ENCODE peak calls at places on chromosome 19, in eight cellular contexts. J is coronary artery, W is IMR-90, R is Panc1, H is hepatocyte, B is WERI-Rb-1, N is right lobe of liver, K is A549. V is an unnamed sample.

GRCh38 chr19:1251233-1251502 is 2.8 kb downstream of the MIDN start:
- DNase-seq in J (no peak), W (peak; percentile 68), R (no peak), H (peak; percentile 84), B (peak; percentile 68), N (peak; percentile 85), K (no peak), V (no peak)

GRCh38 chr19:18097993-18098890 is 664 bp downstream of the MAST3 start:
- DNase-seq in J (no peak), W (no peak), R (no peak), H (no peak), B (no peak), N (no peak), K (no peak), V (no peak)

GRCh38 chr19:33661336-33661735 is 39.6 kb downstream of the CHST8 start:
- DNase-seq in J (peak; percentile 49), W (no peak), R (no peak), H (no peak), B (no peak), N (no peak), K (no peak), V (peak; percentile 38)

GRCh38 chr19:18366027-18366435 is 19.9 kb upstream of the GDF15 start:
- DNase-seq in J (no peak), W (no peak), R (no peak), H (no peak), B (no peak), N (no peak), K (no peak), V (no peak)

GRCh38 chr19:39388657-39389056 is 2.2 kb downstream of the PAF1 start:
- DNase-seq in J (no peak), W (no peak), R (no peak), H (no peak), B (no peak), N (no peak), K (no peak), V (no peak)

GRCh38 chr19:34676697-34677385 is at the start of gene SCGB2B2:
- DNase-seq in J (peak; percentile 86), W (no peak), R (no peak), H (no peak), B (peak; percentile 67), N (no peak), K (peak; percentile 90), V (peak; percentile 77)

GRCh38 chr19:17950310-17951150 is 16.4 kb upstream of the KCNN1 start:
- DNase-seq in J (no peak), W (no peak), R (no peak), H (no peak), B (peak; percentile 91), N (no peak), K (no peak), V (no peak)

GRCh38 chr19:33688657-33688992 is 66.9 kb downstream of the CHST8 start:
- DNase-seq in J (no peak), W (no peak), R (no peak), H (no peak), B (no peak), N (no peak), K (no peak), V (peak; percentile 43)

GRCh38 chr19:510606-511100 is 3.4 kb downstream of the TPGS1 start:
- DNase-seq in J (no peak), W (peak; percentile 81), R (no peak), H (peak; percentile 95), B (peak; percentile 90), N (peak; percentile 80), K (peak; percentile 54), V (no peak)

GRCh38 chr19:15332311-15332996 is at the start of gene BRD4:
- DNase-seq in J (peak; percentile 80), W (peak; percentile 42), R (no peak), H (peak; percentile 90), B (peak; percentile 67), N (peak; percentile 85), K (peak; percentile 69), V (no peak)

GRCh38 chr19:2550431-2551171 is 74.7 kb downstream of the GADD45B start:
- DNase-seq in J (no peak), W (no peak), R (no peak), H (no peak), B (peak; percentile 97), N (peak; percentile 41), K (no peak), V (no peak)

GRCh38 chr19:41226053-41226873 is 7.2 kb downstream of the AXL start:
- DNase-seq in J (peak; percentile 91), W (peak; percentile 82), R (no peak), H (peak; percentile 88), B (peak; percentile 65), N (peak; percentile 62), K (peak; percentile 97), V (peak; percentile 92)

GRCh38 chr19:20640545-20640944 is 20.8 kb downstream of the ZNF626 start:
- DNase-seq in J (no peak), W (no peak), R (no peak), H (no peak), B (no peak), N (no peak), K (no peak), V (no peak)
- TF ChIP-seq CTCF in J (no peak), W (no peak), R (no peak), H (no peak), B (no peak), N (no peak), K (no peak), V (no peak)

DNA sequence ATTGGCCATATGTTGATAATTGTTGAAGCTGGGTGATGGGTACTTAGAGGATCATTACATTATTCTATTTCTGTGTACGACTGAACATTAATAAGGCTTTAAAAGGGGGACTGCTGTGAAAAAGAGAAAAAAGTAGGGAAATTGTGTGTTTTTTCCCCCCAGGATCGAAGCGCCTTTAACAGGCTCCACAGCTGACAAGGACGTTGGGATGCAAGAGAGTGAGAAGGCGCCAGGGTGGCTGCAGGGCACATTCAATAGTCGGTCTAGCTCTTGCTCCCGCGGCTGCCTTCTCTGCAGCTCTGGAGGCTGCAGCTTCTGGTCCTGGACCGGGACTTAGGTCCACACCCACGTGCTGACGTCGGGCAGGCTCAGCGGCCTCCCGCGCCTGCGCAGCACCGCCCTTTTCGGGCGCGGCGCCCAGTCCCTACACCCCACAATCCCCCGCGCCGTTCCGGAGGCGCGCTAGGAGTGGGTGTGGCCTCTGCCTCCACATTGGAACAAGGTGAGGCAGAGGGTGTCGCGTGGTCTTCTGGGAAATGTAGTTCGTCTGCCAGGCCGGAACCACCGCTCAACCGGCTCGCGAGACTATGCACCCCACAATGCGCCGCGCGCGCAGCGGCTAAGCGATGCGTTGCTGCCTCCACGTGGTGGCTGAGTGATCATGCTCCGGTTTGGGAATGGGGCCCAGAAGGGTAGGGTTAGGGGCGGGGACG is 4.9 kb upstream of the LRFN3 start:
- DNase-seq in J (peak; percentile 100), W (peak; percentile 99), R (peak; percentile 99), H (peak; percentile 100), B (peak; percentile 99), N (peak; percentile 99), K (peak; percentile 100), V (peak; percentile 100)
- H3K27ac ChIP-seq in J (peak overlapping the region; percentile 17), W (peak overlapping the region; percentile 44), R (peak overlapping the region; percentile 92), H (peak overlapping the region; percentile 36), B (peak overlapping the region; percentile 75), N (peak overlapping the region; percentile 25), K (peak overlapping the region; percentile 79), V (peak overlapping the region; percentile 53)

DNA sequence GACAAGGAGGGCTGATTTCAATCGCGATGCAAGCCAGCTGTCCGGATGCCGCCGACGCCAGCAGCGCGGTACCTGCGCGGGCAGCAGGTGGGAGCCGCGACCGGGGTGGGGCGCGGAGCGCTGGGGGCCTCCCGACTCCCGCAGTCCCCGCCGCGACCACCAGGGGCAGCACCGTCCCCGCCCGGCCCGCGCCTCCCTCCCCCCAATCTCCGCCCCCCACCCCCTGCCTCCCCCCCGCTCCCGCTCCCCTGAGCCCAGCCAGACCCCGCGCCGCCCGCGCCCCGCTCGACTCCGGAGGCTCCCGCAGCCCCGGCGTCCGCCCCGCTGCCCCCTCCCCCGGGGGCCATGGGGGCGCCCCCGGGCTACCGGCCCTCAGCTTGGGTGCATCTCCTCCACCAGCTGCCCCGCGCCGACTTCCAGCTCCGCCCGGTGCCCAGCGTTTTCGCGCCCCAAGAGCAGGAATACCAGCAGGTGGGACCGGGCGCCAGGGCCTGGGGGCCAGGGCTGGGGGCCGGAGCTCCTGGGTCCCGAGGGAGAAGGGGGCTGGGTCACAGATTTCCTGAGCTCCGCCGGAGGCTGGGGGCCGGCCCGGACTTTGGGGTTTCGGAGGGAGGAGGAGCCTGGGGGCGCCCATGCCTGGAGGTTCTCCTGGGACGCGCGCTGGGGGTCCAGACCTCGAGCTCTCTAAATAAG is at the start of gene TTYH1:
- DNase-seq in J (no peak), W (no peak), R (no peak), H (no peak), B (peak; percentile 48), N (no peak), K (no peak), V (no peak)
- TF ChIP-seq CTCF in J (no peak), W (no peak), R (peak; percentile 81), H (peak; percentile 37), B (peak; percentile 65), N (peak; percentile 23), K (peak; percentile 24), V (no peak)

DNA sequence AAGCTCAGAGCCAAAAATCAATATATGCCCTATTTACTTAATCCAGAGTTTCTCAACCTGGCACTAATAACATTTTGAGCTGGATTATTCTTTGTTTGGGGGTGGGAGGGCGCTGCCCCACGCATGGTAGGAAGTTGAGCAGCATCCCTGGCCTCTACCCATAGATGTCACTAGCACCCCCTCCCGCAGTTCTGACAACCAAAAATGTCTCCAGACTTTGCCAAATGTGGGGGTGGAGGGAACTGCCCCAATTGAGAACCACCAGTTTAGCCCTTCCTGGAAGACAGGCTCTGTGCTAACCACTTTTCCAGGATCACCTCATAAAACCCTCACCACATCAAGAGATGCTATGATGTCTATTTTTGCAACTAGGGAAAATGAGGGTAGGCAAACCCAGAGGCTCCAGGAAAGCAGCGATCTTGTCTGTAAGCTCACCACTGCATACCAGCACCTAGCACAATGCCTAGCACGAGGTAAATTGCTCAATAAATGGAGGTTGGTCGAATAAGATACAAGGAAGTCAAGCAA is 1.1 kb downstream of the TRIR start:
- DNase-seq in J (no peak), W (peak; percentile 45), R (no peak), H (peak; percentile 48), B (peak; percentile 58), N (peak; percentile 70), K (peak; percentile 59), V (no peak)
- H3K27ac ChIP-seq in J (no peak overlapping the region), W (peak overlapping the region; percentile 98), R (peak overlapping the region; percentile 95), H (peak overlapping the region; percentile 98), B (peak overlapping the region; percentile 97), N (peak overlapping the region; percentile 86), K (peak overlapping the region; percentile 99), V (peak overlapping the region; percentile 86)

DNA sequence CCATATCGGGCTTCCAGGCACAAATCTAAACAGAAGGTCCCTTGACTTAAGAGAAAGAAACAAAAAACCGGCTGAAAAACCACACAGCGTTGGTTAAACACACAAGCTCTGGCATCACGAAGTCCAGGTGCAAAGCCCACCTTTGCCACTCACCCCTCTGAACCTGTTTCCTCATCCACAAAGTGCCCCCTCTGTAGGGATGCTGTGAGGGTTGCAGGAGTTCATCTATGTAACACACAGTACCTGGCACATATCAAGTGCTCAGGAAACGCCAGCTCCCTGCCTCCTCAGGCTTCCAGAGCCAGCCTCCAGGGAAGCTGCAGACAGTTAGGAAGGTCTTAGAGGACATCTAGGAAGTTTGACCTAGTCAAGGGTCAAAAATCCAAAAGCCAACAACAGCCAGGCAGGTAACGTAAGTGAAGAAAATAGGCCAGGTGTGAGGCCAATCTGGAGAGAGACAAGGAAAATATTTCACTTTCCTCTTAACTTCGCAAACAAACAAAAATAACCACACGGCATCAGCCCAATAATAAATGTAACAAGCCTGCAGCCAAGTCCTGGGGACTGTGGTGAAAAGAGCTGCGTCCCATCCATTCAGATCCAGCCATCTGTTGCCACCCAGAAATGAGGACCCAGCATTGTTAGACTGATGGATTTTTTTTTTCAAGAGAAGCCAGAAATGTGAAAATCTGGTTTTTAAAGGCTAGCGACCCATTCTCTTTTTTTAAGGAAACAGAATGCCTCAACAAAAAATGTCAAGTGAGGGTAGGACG is 10.0 kb downstream of the KDELR1 start:
- DNase-seq in J (no peak), W (no peak), R (no peak), H (no peak), B (no peak), N (no peak), K (no peak), V (no peak)
- TF ChIP-seq CTCF in J (no peak), W (no peak), R (no peak), H (no peak), B (no peak), N (no peak), K (no peak), V (no peak)